ENCODE peak calls at places on chromosomes 16 and 17, in nine cellular contexts. R, O, C, N, E, T, F, M and I are unnamed samples.

GRCh38 chr17:80101946-80102706 is 745 bp downstream of the GAA start:
- DNase-seq in O (peak; percentile 69), C (no peak), M (no peak), E (no peak), F (peak; percentile 55), T (no peak), N (no peak), R (peak; percentile 41), I (no peak)

GRCh38 chr16:85750827-85751641 is at the start of gene C16orf74:
- DNase-seq in N (peak; percentile 36), E (peak; percentile 23), T (no peak), R (peak; percentile 71), C (no peak), M (no peak), O (peak; percentile 76), F (no peak), I (no peak)

GRCh38 chr16:89132194-89133005 is 38.7 kb downstream of the ACSF3 start:
- DNase-seq in F (no peak), E (no peak), O (peak; percentile 38), M (no peak), N (no peak), C (no peak), T (no peak), R (no peak), I (no peak)

GRCh38 chr17:46191332-46192210 is 1.7 kb downstream of the KANSL1 start:
- DNase-seq in R (peak; percentile 31), M (no peak), E (peak; percentile 37), O (no peak), C (no peak), F (peak; percentile 82), N (peak; percentile 44), T (no peak), I (no peak)

GRCh38 chr17:50681260-50682200 is 26.2 kb downstream of the ANKRD40 start:
- DNase-seq in M (no peak), C (no peak), F (peak; percentile 78), O (peak; percentile 47), R (peak; percentile 82), N (no peak), E (peak; percentile 42), T (no peak), I (no peak)

GRCh38 chr17:65489413-65490170 is 71.9 kb downstream of the AXIN2 start:
- DNase-seq in E (no peak), N (no peak), C (no peak), T (no peak), R (no peak), M (no peak), O (no peak), F (no peak), I (no peak)

GRCh38 chr16:25419123-25419522 is 161.5 kb upstream of the ZKSCAN2 start:
- DNase-seq in T (no peak), F (no peak), M (no peak), C (no peak), R (no peak), N (no peak), O (no peak), E (no peak), I (no peak)

GRCh38 chr17:78805301-78805700 is 23.2 kb upstream of the CYTH1 start:
- DNase-seq in M (peak; percentile 64), F (no peak), N (peak; percentile 91), R (no peak), T (no peak), O (no peak), E (no peak), C (no peak), I (no peak)

GRCh38 chr16:67862623-67863583 is 9.9 kb upstream of the EDC4 start:
- DNase-seq in T (no peak), E (no peak), M (no peak), C (peak; percentile 65), R (no peak), F (peak; percentile 49), O (no peak), N (no peak), I (no peak)

GRCh38 chr17:50209472-50210248 is 8.2 kb upstream of the COL1A1 start:
- DNase-seq in N (no peak), F (no peak), O (peak; percentile 83), E (peak; percentile 40), C (peak; percentile 74), R (peak; percentile 27), T (no peak), M (no peak), I (no peak)

GRCh38 chr16:69709456-69710084 is 16.8 kb downstream of the NQO1 start:
- DNase-seq in C (no peak), T (no peak), N (no peak), F (peak; percentile 42), R (peak; percentile 82), M (no peak), E (no peak), O (no peak), I (no peak)

GRCh38 chr17:34645636-34646035 is 66.3 kb downstream of the TMEM132E start:
- DNase-seq in N (no peak), C (no peak), E (no peak), R (no peak), O (no peak), M (no peak), T (no peak), F (no peak), I (no peak)

GRCh38 chr16:82938108-82938507 is 311.3 kb downstream of the CDH13 start:
- DNase-seq in M (no peak), N (no peak), T (no peak), O (no peak), C (no peak), F (no peak), E (no peak), R (no peak), I (no peak)

GRCh38 chr17:48047113-48047740 is 932 bp upstream of the NFE2L1 start:
- DNase-seq in M (no peak), R (peak; percentile 41), N (no peak), F (no peak), E (no peak), T (no peak), C (no peak), O (no peak), I (no peak)

GRCh38 chr17:83079766-83080616 is 582 bp downstream of the METRNL start:
- DNase-seq in M (no peak), C (no peak), E (no peak), F (no peak), T (no peak), O (no peak), N (peak; percentile 39), R (no peak), I (no peak)

GRCh38 chr17:79820959-79821330 is 18.3 kb downstream of the CBX4 start:
- DNase-seq in T (no peak), F (no peak), E (no peak), C (no peak), M (no peak), N (no peak), O (no peak), R (no peak), I (no peak)

GRCh38 chr17:12730931-12731521 is 58.3 kb upstream of the ARHGAP44 start:
- DNase-seq in T (no peak), R (no peak), N (no peak), F (no peak), M (no peak), O (peak; percentile 69), E (no peak), C (peak; percentile 77), I (no peak)

GRCh38 chr16:87436225-87437172 is 44.4 kb downstream of the MAP1LC3B start:
- DNase-seq in N (peak; percentile 68), T (no peak), E (no peak), F (no peak), M (no peak), R (no peak), C (no peak), O (no peak), I (no peak)

GRCh38 chr17:73955616-73956015 is 247.9 kb upstream of the RPL38 start:
- DNase-seq in N (no peak), O (no peak), E (no peak), C (no peak), T (no peak), M (no peak), F (no peak), R (no peak), I (no peak)

GRCh38 chr16:1056196-1056595 is 16.4 kb upstream of the SSTR5 start:
- DNase-seq in T (no peak), E (no peak), C (no peak), N (no peak), O (no peak), R (peak; percentile 34), F (no peak), M (no peak), I (no peak)

GRCh38 chr16:87734644-87735043 is 31.1 kb downstream of the KLHDC4 start:
- DNase-seq in R (no peak), M (no peak), T (no peak), F (no peak), O (no peak), N (no peak), C (no peak), E (no peak), I (no peak)

GRCh38 chr17:19022747-19023146 is 18.2 kb upstream of the FAM83G start:
- DNase-seq in N (no peak), O (no peak), F (no peak), M (no peak), T (no peak), R (no peak), C (no peak), E (no peak), I (no peak)

GRCh38 chr17:58309918-58310259 is 18.7 kb downstream of the TSPOAP1 start:
- DNase-seq in M (no peak), R (no peak), F (peak; percentile 36), E (no peak), O (no peak), C (no peak), N (no peak), T (no peak), I (no peak)

GRCh38 chr17:20852541-20853370 is 190.1 kb downstream of the USP22 start:
- DNase-seq in N (peak; percentile 46), M (no peak), E (peak; percentile 44), O (no peak), R (no peak), F (peak; percentile 67), T (no peak), C (no peak), I (no peak)

GRCh38 chr16:4329354-4329775 is 13.5 kb downstream of the GLIS2 start:
- DNase-seq in R (no peak), O (peak; percentile 60), F (no peak), C (no peak), E (no peak), M (no peak), N (no peak), T (no peak), I (no peak)

GRCh38 chr16:2465653-2466415 is 5.3 kb upstream of the NTN3 start:
- DNase-seq in E (no peak), T (no peak), F (no peak), O (no peak), C (no peak), M (no peak), N (no peak), R (no peak), I (no peak)

GRCh38 chr16:84741351-84741791 is 41.6 kb downstream of the USP10 start:
- DNase-seq in E (no peak), R (no peak), M (no peak), C (no peak), N (peak; percentile 49), F (peak; percentile 76), O (no peak), T (no peak), I (no peak)

GRCh38 chr17:19248149-19248922 is 11.2 kb downstream of the EPN2 start:
- DNase-seq in M (no peak), T (peak; percentile 40), N (no peak), E (no peak), O (no peak), C (no peak), R (no peak), F (no peak), I (no peak)

GRCh38 chr16:85935957-85936760 is 37.2 kb downstream of the IRF8 start:
- DNase-seq in F (no peak), R (no peak), O (no peak), C (no peak), N (peak; percentile 90), M (peak; percentile 57), E (no peak), T (no peak), I (peak; percentile 74)

GRCh38 chr17:16944334-16945140 is 27.4 kb downstream of the TNFRSF13B start:
- DNase-seq in E (no peak), T (no peak), F (no peak), C (no peak), M (no peak), R (no peak), N (no peak), O (no peak), I (no peak)

GRCh38 chr17:40107266-40107980 is 7.0 kb upstream of the NR1D1 start:
- DNase-seq in N (no peak), F (no peak), M (no peak), C (no peak), E (no peak), O (no peak), T (no peak), R (no peak), I (no peak)